ENCODE peak calls at places on chromosomes 16 and 17, in ten cellular contexts. One of them, this sample, is unnamed.

GRCh38 chr16:8372141-8372540 is 218.2 kb downstream of the TMEM114 start:
- DNase-seq in HCEC 1CT: no peak
- DNase-seq in ELR: no peak
- DNase-seq in activated CD8-positive, alpha-beta T cell treated with anti-CD3 and anti-CD28 coated beads, Interleukin-2, amount 10 ng/mL, durations not matched to agents 7 days and 5 days: no peak
- DNase-seq in foreskin fibroblast: no peak
- DNase-seq in C1 segment of cervical spinal cord: no peak
- DNase-seq in T-helper 2 cell: no peak
- DNase-seq in NCI-H1092: no peak
- DNase-seq in central memory CD4-positive, alpha-beta T cell: no peak
- DNase-seq in T-helper 1 cell: no peak
- DNase-seq in this sample: no peak

GRCh38 chr17:75832652-75833400 is 11.4 kb downstream of the UNC13D start:
- DNase-seq in C1 segment of cervical spinal cord: no peak
- DNase-seq in HCEC 1CT: no peak
- DNase-seq in T-helper 1 cell: peak
- DNase-seq in NCI-H1092: no peak
- DNase-seq in T-helper 2 cell: no peak
- DNase-seq in foreskin fibroblast: no peak
- DNase-seq in central memory CD4-positive, alpha-beta T cell: no peak
- DNase-seq in activated CD8-positive, alpha-beta T cell treated with anti-CD3 and anti-CD28 coated beads, Interleukin-2, amount 10 ng/mL, durations not matched to agents 7 days and 5 days: peak
- DNase-seq in ELR: no peak
- DNase-seq in this sample: peak

GRCh38 chr16:1919680-1919998 is 1.4 kb upstream of the HS3ST6 start:
- DNase-seq in activated CD8-positive, alpha-beta T cell treated with anti-CD3 and anti-CD28 coated beads, Interleukin-2, amount 10 ng/mL, durations not matched to agents 7 days and 5 days: no peak
- DNase-seq in central memory CD4-positive, alpha-beta T cell: no peak
- DNase-seq in NCI-H1092: no peak
- DNase-seq in C1 segment of cervical spinal cord: no peak
- DNase-seq in ELR: no peak
- DNase-seq in T-helper 2 cell: no peak
- DNase-seq in foreskin fibroblast: no peak
- DNase-seq in T-helper 1 cell: no peak
- DNase-seq in HCEC 1CT: no peak
- DNase-seq in this sample: no peak

GRCh38 chr17:38656959-38657823 is 17.6 kb downstream of the EPOP start:
- DNase-seq in ELR: no peak
- DNase-seq in HCEC 1CT: no peak
- DNase-seq in C1 segment of cervical spinal cord: peak
- DNase-seq in central memory CD4-positive, alpha-beta T cell: no peak
- DNase-seq in activated CD8-positive, alpha-beta T cell treated with anti-CD3 and anti-CD28 coated beads, Interleukin-2, amount 10 ng/mL, durations not matched to agents 7 days and 5 days: no peak
- DNase-seq in NCI-H1092: no peak
- DNase-seq in T-helper 2 cell: no peak
- DNase-seq in foreskin fibroblast: no peak
- DNase-seq in T-helper 1 cell: no peak
- DNase-seq in this sample: no peak

GRCh38 chr16:30778549-30779244 is 8.3 kb downstream of the ZNF629 start:
- DNase-seq in NCI-H1092: no peak
- DNase-seq in T-helper 1 cell: no peak
- DNase-seq in HCEC 1CT: peak
- DNase-seq in ELR: no peak
- DNase-seq in C1 segment of cervical spinal cord: no peak
- DNase-seq in activated CD8-positive, alpha-beta T cell treated with anti-CD3 and anti-CD28 coated beads, Interleukin-2, amount 10 ng/mL, durations not matched to agents 7 days and 5 days: no peak
- DNase-seq in foreskin fibroblast: peak
- DNase-seq in T-helper 2 cell: no peak
- DNase-seq in central memory CD4-positive, alpha-beta T cell: no peak
- DNase-seq in this sample: no peak

GRCh38 chr17:4477286-4477791 is 21.3 kb upstream of the SPNS2 start:
- DNase-seq in ELR: peak
- DNase-seq in central memory CD4-positive, alpha-beta T cell: no peak
- DNase-seq in foreskin fibroblast: no peak
- DNase-seq in activated CD8-positive, alpha-beta T cell treated with anti-CD3 and anti-CD28 coated beads, Interleukin-2, amount 10 ng/mL, durations not matched to agents 7 days and 5 days: no peak
- DNase-seq in T-helper 1 cell: no peak
- DNase-seq in C1 segment of cervical spinal cord: no peak
- DNase-seq in T-helper 2 cell: no peak
- DNase-seq in NCI-H1092: no peak
- DNase-seq in HCEC 1CT: no peak
- DNase-seq in this sample: no peak

GRCh38 chr17:49932131-49932723 is 36.8 kb upstream of the DLX4 start:
- DNase-seq in C1 segment of cervical spinal cord: no peak
- DNase-seq in central memory CD4-positive, alpha-beta T cell: no peak
- DNase-seq in activated CD8-positive, alpha-beta T cell treated with anti-CD3 and anti-CD28 coated beads, Interleukin-2, amount 10 ng/mL, durations not matched to agents 7 days and 5 days: no peak
- DNase-seq in T-helper 1 cell: no peak
- DNase-seq in ELR: no peak
- DNase-seq in NCI-H1092: no peak
- DNase-seq in foreskin fibroblast: no peak
- DNase-seq in T-helper 2 cell: no peak
- DNase-seq in HCEC 1CT: no peak
- DNase-seq in this sample: no peak

GRCh38 chr17:57862990-57863667 is 13.3 kb upstream of the MRPS23 start:
- DNase-seq in HCEC 1CT: no peak
- DNase-seq in T-helper 1 cell: no peak
- DNase-seq in foreskin fibroblast: no peak
- DNase-seq in C1 segment of cervical spinal cord: no peak
- DNase-seq in activated CD8-positive, alpha-beta T cell treated with anti-CD3 and anti-CD28 coated beads, Interleukin-2, amount 10 ng/mL, durations not matched to agents 7 days and 5 days: no peak
- DNase-seq in T-helper 2 cell: no peak
- DNase-seq in central memory CD4-positive, alpha-beta T cell: no peak
- DNase-seq in ELR: peak
- DNase-seq in NCI-H1092: no peak
- DNase-seq in this sample: no peak

GRCh38 chr17:15944720-15945492 is at the start of gene ADORA2B:
- DNase-seq in NCI-H1092: peak
- DNase-seq in HCEC 1CT: peak
- DNase-seq in C1 segment of cervical spinal cord: no peak
- DNase-seq in T-helper 1 cell: no peak
- DNase-seq in activated CD8-positive, alpha-beta T cell treated with anti-CD3 and anti-CD28 coated beads, Interleukin-2, amount 10 ng/mL, durations not matched to agents 7 days and 5 days: peak
- DNase-seq in central memory CD4-positive, alpha-beta T cell: no peak
- DNase-seq in ELR: peak
- DNase-seq in T-helper 2 cell: no peak
- DNase-seq in foreskin fibroblast: peak
- DNase-seq in this sample: peak

GRCh38 chr16:2854700-2855309 is 3.2 kb downstream of the PRSS22 start:
- DNase-seq in T-helper 2 cell: no peak
- DNase-seq in T-helper 1 cell: no peak
- DNase-seq in C1 segment of cervical spinal cord: no peak
- DNase-seq in HCEC 1CT: no peak
- DNase-seq in central memory CD4-positive, alpha-beta T cell: no peak
- DNase-seq in NCI-H1092: no peak
- DNase-seq in activated CD8-positive, alpha-beta T cell treated with anti-CD3 and anti-CD28 coated beads, Interleukin-2, amount 10 ng/mL, durations not matched to agents 7 days and 5 days: no peak
- DNase-seq in foreskin fibroblast: no peak
- DNase-seq in ELR: peak
- DNase-seq in this sample: no peak

GRCh38 chr16:80273635-80274538 is 266.9 kb upstream of the DYNLRB2 start:
- DNase-seq in T-helper 1 cell: no peak
- DNase-seq in foreskin fibroblast: no peak
- DNase-seq in HCEC 1CT: peak
- DNase-seq in NCI-H1092: no peak
- DNase-seq in C1 segment of cervical spinal cord: no peak
- DNase-seq in central memory CD4-positive, alpha-beta T cell: no peak
- DNase-seq in ELR: peak
- DNase-seq in activated CD8-positive, alpha-beta T cell treated with anti-CD3 and anti-CD28 coated beads, Interleukin-2, amount 10 ng/mL, durations not matched to agents 7 days and 5 days: no peak
- DNase-seq in T-helper 2 cell: no peak
- DNase-seq in this sample: no peak

GRCh38 chr16:23254338-23254737 is 47.8 kb upstream of the SCNN1B start:
- DNase-seq in foreskin fibroblast: peak
- DNase-seq in activated CD8-positive, alpha-beta T cell treated with anti-CD3 and anti-CD28 coated beads, Interleukin-2, amount 10 ng/mL, durations not matched to agents 7 days and 5 days: no peak
- DNase-seq in T-helper 1 cell: no peak
- DNase-seq in C1 segment of cervical spinal cord: no peak
- DNase-seq in NCI-H1092: no peak
- DNase-seq in central memory CD4-positive, alpha-beta T cell: no peak
- DNase-seq in HCEC 1CT: peak
- DNase-seq in T-helper 2 cell: no peak
- DNase-seq in ELR: peak
- DNase-seq in this sample: peak

GRCh38 chr17:20159406-20160075 is 150.4 kb downstream of the SPECC1 start:
- DNase-seq in NCI-H1092: no peak
- DNase-seq in C1 segment of cervical spinal cord: no peak
- DNase-seq in central memory CD4-positive, alpha-beta T cell: no peak
- DNase-seq in HCEC 1CT: no peak
- DNase-seq in ELR: no peak
- DNase-seq in activated CD8-positive, alpha-beta T cell treated with anti-CD3 and anti-CD28 coated beads, Interleukin-2, amount 10 ng/mL, durations not matched to agents 7 days and 5 days: no peak
- DNase-seq in T-helper 1 cell: no peak
- DNase-seq in T-helper 2 cell: no peak
- DNase-seq in foreskin fibroblast: no peak
- DNase-seq in this sample: no peak

GRCh38 chr16:57196276-57196675 is 10.1 kb downstream of the RSPRY1 start:
- DNase-seq in T-helper 2 cell: no peak
- DNase-seq in NCI-H1092: no peak
- DNase-seq in central memory CD4-positive, alpha-beta T cell: no peak
- DNase-seq in activated CD8-positive, alpha-beta T cell treated with anti-CD3 and anti-CD28 coated beads, Interleukin-2, amount 10 ng/mL, durations not matched to agents 7 days and 5 days: no peak
- DNase-seq in HCEC 1CT: no peak
- DNase-seq in ELR: no peak
- DNase-seq in T-helper 1 cell: no peak
- DNase-seq in foreskin fibroblast: no peak
- DNase-seq in C1 segment of cervical spinal cord: peak
- DNase-seq in this sample: no peak

GRCh38 chr17:78735832-78736525 is 46.1 kb downstream of the CYTH1 start:
- DNase-seq in activated CD8-positive, alpha-beta T cell treated with anti-CD3 and anti-CD28 coated beads, Interleukin-2, amount 10 ng/mL, durations not matched to agents 7 days and 5 days: peak
- DNase-seq in central memory CD4-positive, alpha-beta T cell: peak
- DNase-seq in HCEC 1CT: no peak
- DNase-seq in ELR: peak
- DNase-seq in C1 segment of cervical spinal cord: no peak
- DNase-seq in T-helper 1 cell: no peak
- DNase-seq in foreskin fibroblast: no peak
- DNase-seq in T-helper 2 cell: no peak
- DNase-seq in NCI-H1092: no peak
- DNase-seq in this sample: no peak

GRCh38 chr17:39625198-39625769 is 1.5 kb upstream of the PPP1R1B start:
- DNase-seq in NCI-H1092: no peak
- DNase-seq in central memory CD4-positive, alpha-beta T cell: no peak
- DNase-seq in HCEC 1CT: no peak
- DNase-seq in foreskin fibroblast: no peak
- DNase-seq in ELR: no peak
- DNase-seq in C1 segment of cervical spinal cord: no peak
- DNase-seq in T-helper 1 cell: no peak
- DNase-seq in T-helper 2 cell: no peak
- DNase-seq in activated CD8-positive, alpha-beta T cell treated with anti-CD3 and anti-CD28 coated beads, Interleukin-2, amount 10 ng/mL, durations not matched to agents 7 days and 5 days: no peak
- DNase-seq in this sample: no peak

GRCh38 chr16:47888142-47888541 is 267.7 kb downstream of the ABCC12 start:
- DNase-seq in activated CD8-positive, alpha-beta T cell treated with anti-CD3 and anti-CD28 coated beads, Interleukin-2, amount 10 ng/mL, durations not matched to agents 7 days and 5 days: no peak
- DNase-seq in C1 segment of cervical spinal cord: no peak
- DNase-seq in HCEC 1CT: peak
- DNase-seq in central memory CD4-positive, alpha-beta T cell: no peak
- DNase-seq in foreskin fibroblast: peak
- DNase-seq in ELR: peak
- DNase-seq in T-helper 1 cell: no peak
- DNase-seq in T-helper 2 cell: no peak
- DNase-seq in NCI-H1092: no peak
- DNase-seq in this sample: no peak

GRCh38 chr16:17743158-17743557 is 272.4 kb upstream of the XYLT1 start:
- DNase-seq in C1 segment of cervical spinal cord: no peak
- DNase-seq in HCEC 1CT: no peak
- DNase-seq in ELR: no peak
- DNase-seq in foreskin fibroblast: no peak
- DNase-seq in central memory CD4-positive, alpha-beta T cell: no peak
- DNase-seq in T-helper 1 cell: no peak
- DNase-seq in activated CD8-positive, alpha-beta T cell treated with anti-CD3 and anti-CD28 coated beads, Interleukin-2, amount 10 ng/mL, durations not matched to agents 7 days and 5 days: no peak
- DNase-seq in T-helper 2 cell: no peak
- DNase-seq in NCI-H1092: no peak
- DNase-seq in this sample: no peak

GRCh38 chr16:54180421-54181359 is 105.9 kb downstream of the IRX3 start:
- DNase-seq in NCI-H1092: no peak
- DNase-seq in T-helper 1 cell: no peak
- DNase-seq in foreskin fibroblast: no peak
- DNase-seq in C1 segment of cervical spinal cord: no peak
- DNase-seq in activated CD8-positive, alpha-beta T cell treated with anti-CD3 and anti-CD28 coated beads, Interleukin-2, amount 10 ng/mL, durations not matched to agents 7 days and 5 days: no peak
- DNase-seq in ELR: no peak
- DNase-seq in T-helper 2 cell: no peak
- DNase-seq in HCEC 1CT: no peak
- DNase-seq in central memory CD4-positive, alpha-beta T cell: no peak
- DNase-seq in this sample: no peak

This sample was measured in naive thymus-derived CD4-positive, alpha-beta T cell.